ENCODE peak calls at places on chromosomes 4 and X, in six cellular contexts. One of them, this sample, is unnamed.

GRCh38 chr4:55311792-55312490 is 34.1 kb upstream of the SRD5A3 start:
- DNase-seq in heart left ventricle: no peak
- DNase-seq in stromal cell of bone marrow: no peak
- DNase-seq in glutamatergic neuron: no peak
- DNase-seq in astrocyte of the spinal cord: no peak
- DNase-seq in lung: no peak
- DNase-seq in this sample: no peak

GRCh38 chr4:110195561-110196205 is 2.7 kb downstream of the ELOVL6 start:
- DNase-seq in heart left ventricle: no peak
- DNase-seq in stromal cell of bone marrow: no peak
- DNase-seq in glutamatergic neuron: no peak
- DNase-seq in astrocyte of the spinal cord: peak
- DNase-seq in lung: no peak
- DNase-seq in this sample: no peak

GRCh38 chr4:110306363-110306762 is 107.9 kb upstream of the ELOVL6 start:
- DNase-seq in heart left ventricle: no peak
- DNase-seq in stromal cell of bone marrow: peak
- DNase-seq in glutamatergic neuron: no peak
- DNase-seq in astrocyte of the spinal cord: peak
- DNase-seq in lung: no peak
- DNase-seq in this sample: no peak

GRCh38 chrX:115449742-115450141 is 111.2 kb upstream of the PLS3 start:
- DNase-seq in heart left ventricle: peak
- DNase-seq in stromal cell of bone marrow: no peak
- DNase-seq in glutamatergic neuron: no peak
- DNase-seq in astrocyte of the spinal cord: peak
- DNase-seq in lung: peak
- DNase-seq in this sample: no peak

GRCh38 chr4:600850-601515 is 24.4 kb upstream of the PDE6B start:
- DNase-seq in heart left ventricle: no peak
- DNase-seq in stromal cell of bone marrow: no peak
- DNase-seq in glutamatergic neuron: no peak
- DNase-seq in astrocyte of the spinal cord: no peak
- DNase-seq in lung: no peak
- DNase-seq in this sample: no peak

GRCh38 chr4:140395668-140396067 is 22.2 kb downstream of the SCOC start:
- DNase-seq in heart left ventricle: no peak
- DNase-seq in stromal cell of bone marrow: no peak
- DNase-seq in glutamatergic neuron: no peak
- DNase-seq in astrocyte of the spinal cord: no peak
- DNase-seq in lung: no peak
- DNase-seq in this sample: no peak

GRCh38 chrX:119989905-119990408 is 46.4 kb upstream of the NKAP start:
- DNase-seq in heart left ventricle: no peak
- DNase-seq in stromal cell of bone marrow: no peak
- DNase-seq in glutamatergic neuron: no peak
- DNase-seq in astrocyte of the spinal cord: no peak
- DNase-seq in lung: no peak
- DNase-seq in this sample: peak

GRCh38 chrX:29172880-29173279 is 585.6 kb downstream of the IL1RAPL1 start:
- DNase-seq in heart left ventricle: no peak
- DNase-seq in stromal cell of bone marrow: no peak
- DNase-seq in glutamatergic neuron: no peak
- DNase-seq in astrocyte of the spinal cord: peak
- DNase-seq in lung: no peak
- DNase-seq in this sample: no peak

GRCh38 chr4:32574803-32575202 is 1854.6 kb downstream of the PCDH7 start:
- DNase-seq in heart left ventricle: no peak
- DNase-seq in stromal cell of bone marrow: no peak
- DNase-seq in glutamatergic neuron: no peak
- DNase-seq in astrocyte of the spinal cord: no peak
- DNase-seq in lung: no peak
- DNase-seq in this sample: no peak

GRCh38 chrX:41653125-41653524 is 35.6 kb upstream of the GPR34 start:
- DNase-seq in heart left ventricle: no peak
- DNase-seq in stromal cell of bone marrow: no peak
- DNase-seq in glutamatergic neuron: no peak
- DNase-seq in astrocyte of the spinal cord: no peak
- DNase-seq in lung: no peak
- DNase-seq in this sample: no peak